ENCODE peak calls at places on chromosomes 2 and 18, in four cellular contexts. One of them, this sample, is unnamed.

GRCh38 chr2:9738718-9739496 is 104.4 kb upstream of the TAF1B start:
- DNase-seq in Right ventricle myocardium superior: peak
- DNase-seq in AG04450: no peak
- DNase-seq in HT1080: no peak
- DNase-seq in this sample: no peak

GRCh38 chr2:46815121-46815802 is 100.3 kb downstream of the MCFD2 start:
- DNase-seq in Right ventricle myocardium superior: no peak
- DNase-seq in AG04450: no peak
- DNase-seq in HT1080: no peak
- DNase-seq in this sample: no peak

GRCh38 chr18:62128157-62128556 is 58.7 kb downstream of the PIGN start:
- DNase-seq in Right ventricle myocardium superior: no peak
- DNase-seq in AG04450: peak
- DNase-seq in HT1080: peak
- DNase-seq in this sample: no peak

GRCh38 chr2:31204761-31205160 is 12.6 kb downstream of the CAPN14 start:
- DNase-seq in Right ventricle myocardium superior: no peak
- DNase-seq in AG04450: no peak
- DNase-seq in HT1080: no peak
- DNase-seq in this sample: no peak

GRCh38 chr2:192741889-192742288 is 547.2 kb upstream of the TMEFF2 start:
- DNase-seq in Right ventricle myocardium superior: no peak
- DNase-seq in AG04450: no peak
- DNase-seq in HT1080: no peak
- DNase-seq in this sample: peak

GRCh38 chr2:179952658-179953057 is 54.4 kb downstream of the CWC22 start:
- DNase-seq in Right ventricle myocardium superior: no peak
- DNase-seq in AG04450: no peak
- DNase-seq in HT1080: no peak
- DNase-seq in this sample: no peak

GRCh38 chr18:61993831-61994230 is 101.0 kb upstream of the RNF152 start:
- DNase-seq in Right ventricle myocardium superior: no peak
- DNase-seq in AG04450: no peak
- DNase-seq in HT1080: no peak
- DNase-seq in this sample: peak

GRCh38 chr2:203623616-203624015 is 82.8 kb upstream of the CD28 start:
- DNase-seq in Right ventricle myocardium superior: no peak
- DNase-seq in AG04450: no peak
- DNase-seq in HT1080: peak
- DNase-seq in this sample: peak

GRCh38 chr2:209425082-209426071 is 1.5 kb downstream of the MAP2 start:
- DNase-seq in Right ventricle myocardium superior: no peak
- DNase-seq in AG04450: no peak
- DNase-seq in HT1080: peak
- DNase-seq in this sample: peak

GRCh38 chr2:150295544-150295943 is 191.9 kb downstream of the RND3 start:
- DNase-seq in Right ventricle myocardium superior: no peak
- DNase-seq in AG04450: no peak
- DNase-seq in HT1080: no peak
- DNase-seq in this sample: no peak

GRCh38 chr2:71474744-71475421 is 21.5 kb downstream of the DYSF start:
- DNase-seq in Right ventricle myocardium superior: no peak
- DNase-seq in AG04450: no peak
- DNase-seq in HT1080: no peak
- DNase-seq in this sample: no peak

GRCh38 chr2:8676915-8677645 is 4.8 kb upstream of the ID2 start:
- DNase-seq in Right ventricle myocardium superior: no peak
- DNase-seq in AG04450: no peak
- DNase-seq in HT1080: no peak
- DNase-seq in this sample: no peak

GRCh38 chr2:196899976-196900375 is 26.5 kb downstream of the PGAP1 start:
- DNase-seq in Right ventricle myocardium superior: no peak
- DNase-seq in AG04450: no peak
- DNase-seq in HT1080: no peak
- DNase-seq in this sample: no peak

GRCh38 chr2:70930371-70931329 is 5.0 kb upstream of the ATP6V1B1 start:
- DNase-seq in Right ventricle myocardium superior: no peak
- DNase-seq in AG04450: no peak
- DNase-seq in HT1080: no peak
- DNase-seq in this sample: no peak

GRCh38 chr2:172103471-172104292 is 982 bp upstream of the DLX2 start:
- DNase-seq in Right ventricle myocardium superior: peak
- DNase-seq in AG04450: peak
- DNase-seq in HT1080: peak
- DNase-seq in this sample: peak

GRCh38 chr2:189363559-189363958 is 77.7 kb upstream of the WDR75 start:
- DNase-seq in Right ventricle myocardium superior: no peak
- DNase-seq in AG04450: no peak
- DNase-seq in HT1080: peak
- DNase-seq in this sample: peak

GRCh38 chr2:128435576-128436497 is 117.2 kb upstream of the HS6ST1 start:
- DNase-seq in Right ventricle myocardium superior: no peak
- DNase-seq in AG04450: no peak
- DNase-seq in HT1080: no peak
- DNase-seq in this sample: no peak

GRCh38 chr2:8627692-8628085 is 54.2 kb upstream of the ID2 start:
- DNase-seq in Right ventricle myocardium superior: no peak
- DNase-seq in AG04450: no peak
- DNase-seq in HT1080: no peak
- DNase-seq in this sample: no peak

GRCh38 chr18:68439672-68440071 is 275.2 kb downstream of the TMX3 start:
- DNase-seq in Right ventricle myocardium superior: no peak
- DNase-seq in AG04450: no peak
- DNase-seq in HT1080: no peak
- DNase-seq in this sample: no peak

GRCh38 chr2:192208848-192209247 is 14.1 kb upstream of the TMEFF2 start:
- DNase-seq in Right ventricle myocardium superior: no peak
- DNase-seq in AG04450: no peak
- DNase-seq in HT1080: peak
- DNase-seq in this sample: peak

GRCh38 chr18:76259726-76260125 is 235.3 kb downstream of the ZNF516 start:
- DNase-seq in Right ventricle myocardium superior: no peak
- DNase-seq in AG04450: no peak
- DNase-seq in HT1080: no peak
- DNase-seq in this sample: no peak